ENCODE peak calls at places on chromosomes 11 and 22, in seven cellular contexts. V is fibroblast of lung, P is choroid plexus epithelial cell, E is GM12865, C is A549, S is foreskin fibroblast, L is fibroblast of pulmonary artery. Y is an unnamed sample.
A peak's percentile ranks its signal among the peaks of the same experiment; 100 is the strongest.

GRCh38 chr22:50524664-50525103 is 714 bp downstream of the SCO2 start:
- DNase-seq in P (no peak), S (no peak), V (no peak), E (no peak), C (no peak), L (no peak), Y (no peak)

GRCh38 chr22:44037519-44038370 is 13.6 kb downstream of the PARVB start:
- DNase-seq in C (peak; percentile 66), L (peak; percentile 87), S (peak; percentile 95), P (peak; percentile 91), V (peak; percentile 94), E (no peak), Y (peak; percentile 90)

GRCh38 chr22:20636945-20637344 is 129.5 kb downstream of the MED15 start:
- DNase-seq in L (no peak), V (no peak), E (no peak), P (no peak), S (no peak), C (no peak), Y (no peak)

GRCh38 chr22:41528938-41529561 is 15.2 kb downstream of the POLR3H start:
- DNase-seq in C (no peak), S (no peak), E (no peak), L (no peak), V (no peak), P (no peak), Y (no peak)

GRCh38 chr22:25942989-25943411 is 201.0 kb downstream of the MYO18B start:
- DNase-seq in V (no peak), P (no peak), E (no peak), C (no peak), S (no peak), L (no peak), Y (no peak)

GRCh38 chr11:22343411-22344032 is 5.3 kb downstream of the SLC17A6 start:
- DNase-seq in C (no peak), L (no peak), E (no peak), V (no peak), S (no peak), P (no peak), Y (no peak)

GRCh38 chr11:124674571-124674970 is 867 bp downstream of the SPA17 start:
- DNase-seq in E (no peak), P (no peak), V (no peak), S (no peak), C (peak; percentile 5), L (no peak), Y (no peak)

GRCh38 chr22:50627452-50627913 is 469 bp downstream of the ARSA start:
- DNase-seq in E (peak; percentile 20), V (no peak), P (no peak), S (peak; percentile 30), C (no peak), L (no peak), Y (no peak)

GRCh38 chr11:22521226-22521625 is 104.4 kb downstream of the FANCF start:
- DNase-seq in S (no peak), P (peak; percentile 34), L (peak; percentile 68), V (peak; percentile 1), C (no peak), E (peak; percentile 6), Y (peak; percentile 71)

GRCh38 chr11:64802370-64803162 is 448 bp downstream of the MAP4K2 start:
- DNase-seq in P (no peak), S (peak; percentile 12), C (no peak), E (peak; percentile 65), V (no peak), L (no peak), Y (no peak)

GRCh38 chr22:23248583-23248982 is 68.3 kb downstream of the BCR start:
- DNase-seq in E (peak; percentile 15), S (peak; percentile 65), L (peak; percentile 39), P (peak; percentile 78), V (peak; percentile 53), C (no peak), Y (no peak)

GRCh38 chr11:109914809-109915653 is 178.2 kb upstream of the ZC3H12C start:
- DNase-seq in L (peak; percentile 48), E (no peak), S (peak; percentile 36), C (no peak), P (peak; percentile 68), V (peak; percentile 5), Y (no peak)

GRCh38 chr11:63966444-63966843 is 8.0 kb upstream of the COX8A start:
- DNase-seq in V (no peak), E (no peak), L (no peak), C (no peak), P (no peak), S (no peak), Y (no peak)

GRCh38 chr11:76729214-76729613 is 53.9 kb upstream of the TSKU start:
- DNase-seq in E (no peak), V (no peak), C (no peak), P (no peak), S (no peak), L (no peak), Y (no peak)

GRCh38 chr11:65355013-65355775 is 643 bp downstream of the TIGD3 start:
- DNase-seq in C (peak; percentile 37), E (peak; percentile 48), L (no peak), S (no peak), P (no peak), V (no peak), Y (no peak)

GRCh38 chr11:90202342-90202741 is 20.5 kb downstream of the CHORDC1 start:
- DNase-seq in E (no peak), S (no peak), L (no peak), P (no peak), C (no peak), V (no peak), Y (no peak)
- H3K4me3 ChIP-seq in E (no peak overlapping the region), S (no peak overlapping the region), L (no peak overlapping the region), P (no peak overlapping the region), C (no peak overlapping the region), V (no peak overlapping the region), Y (no peak overlapping the region)

DNA sequence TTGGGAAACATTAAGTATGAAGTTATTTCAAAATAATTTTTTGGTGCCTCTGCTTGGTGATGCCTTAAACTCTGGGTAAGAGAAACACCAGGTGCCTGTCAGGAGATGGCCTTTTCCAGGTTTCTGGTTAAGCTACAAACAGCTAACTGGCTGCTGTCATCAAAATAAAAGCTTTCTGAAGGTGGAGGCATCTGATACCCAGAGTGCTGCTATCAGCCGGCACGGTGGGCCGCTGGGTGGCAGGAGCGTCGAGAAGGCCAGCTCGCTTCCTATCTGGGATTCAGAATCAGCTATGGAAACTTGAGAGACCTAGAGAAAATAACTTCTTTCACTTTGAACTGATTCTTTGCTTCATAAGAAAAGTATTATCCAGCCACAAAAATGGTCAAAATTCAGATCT is 80.8 kb upstream of the PITPNB start:
- DNase-seq in S (no peak), C (no peak), V (no peak), P (no peak), L (no peak), E (no peak), Y (no peak)
- TF ChIP-seq CTCF in S (no peak), C (no peak), V (no peak), P (no peak), L (no peak), E (no peak), Y (no peak)

DNA sequence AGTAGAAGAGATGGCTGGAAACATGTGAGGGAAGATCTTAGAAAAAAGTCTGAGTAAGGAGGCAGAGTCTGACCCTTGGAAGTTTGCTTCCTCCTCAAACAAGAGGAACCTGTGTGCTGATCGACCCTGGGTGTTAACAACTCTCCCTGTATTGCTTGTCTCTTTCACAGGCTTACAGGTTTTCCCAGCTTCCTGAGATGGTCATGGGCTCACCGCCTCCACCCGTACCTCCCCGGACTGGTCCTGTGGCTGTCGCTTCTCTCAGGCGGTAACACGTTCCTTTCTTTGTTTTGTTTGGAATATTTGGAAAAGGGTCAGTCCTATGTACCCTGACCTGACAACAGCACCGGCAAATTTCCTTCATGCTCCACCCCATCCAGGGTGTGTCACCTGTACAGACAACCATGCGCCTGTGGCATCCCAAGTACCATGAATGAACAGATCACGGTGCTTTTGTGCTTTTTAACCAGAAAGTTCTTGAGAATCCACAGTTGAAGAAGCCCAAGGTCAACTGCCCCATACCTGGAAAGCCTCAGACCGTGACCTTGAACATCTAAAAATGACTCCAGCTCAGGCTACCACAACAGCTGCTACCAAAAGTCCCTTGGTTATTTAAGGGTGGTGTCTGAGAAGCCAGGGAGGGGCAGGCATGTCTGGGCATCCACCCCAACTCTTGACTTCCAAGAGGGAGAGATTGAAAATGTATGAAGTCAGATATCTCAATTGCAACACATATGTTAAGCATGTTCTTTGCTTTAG is 44.6 kb downstream of the C11orf91 start:
- DNase-seq in V (no peak), L (no peak), C (no peak), P (no peak), E (peak; percentile 89), S (no peak), Y (no peak)
- H3K4me3 ChIP-seq in V (no peak overlapping the region), L (no peak overlapping the region), C (no peak overlapping the region), P (no peak overlapping the region), E (no peak overlapping the region), S (no peak overlapping the region), Y (no peak overlapping the region)

DNA sequence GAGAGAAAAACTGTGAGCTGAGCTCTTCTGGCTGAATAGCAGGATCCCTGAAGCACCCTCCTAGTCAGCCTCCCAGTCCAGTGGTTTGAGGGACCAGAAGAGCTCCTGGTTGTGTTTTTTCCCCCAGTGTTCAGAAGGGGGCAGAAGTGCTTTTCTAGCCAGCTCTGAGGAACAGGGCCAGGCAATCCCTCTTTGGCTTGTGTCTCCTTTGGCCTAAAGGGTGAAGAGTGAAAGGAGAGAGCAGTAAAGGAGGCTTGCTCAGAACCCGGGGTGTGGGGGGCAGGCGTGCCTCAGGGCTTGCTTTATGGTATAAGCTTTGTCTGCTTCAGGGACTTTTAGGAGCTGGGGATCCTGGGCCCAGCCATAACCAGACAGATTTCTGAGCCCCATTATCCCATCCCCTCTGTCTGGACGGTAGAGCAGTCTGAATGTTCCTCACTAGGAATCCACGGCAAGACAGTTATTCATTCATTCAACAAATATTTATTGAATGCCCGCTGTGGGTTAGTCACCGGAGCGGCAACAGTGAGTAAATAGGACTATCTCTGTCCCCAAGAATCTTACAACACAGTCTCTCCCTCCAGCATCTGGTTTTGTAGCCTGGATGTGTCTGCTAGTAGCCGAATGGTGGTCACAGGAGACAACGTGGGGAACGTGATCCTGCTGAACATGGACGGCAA is 14.5 kb downstream of the ACP2 start:
- DNase-seq in P (peak; percentile 76), S (peak; percentile 71), E (no peak), L (peak; percentile 74), V (peak; percentile 77), C (peak; percentile 67), Y (no peak)
- TF ChIP-seq CTCF in P (peak; percentile 70), S (peak; percentile 50), E (no peak), L (peak; percentile 59), V (peak; percentile 49), C (peak; percentile 67), Y (peak; percentile 20)

GRCh38 chr11:120012245-120012644 is 125.7 kb downstream of the TRIM29 start:
- DNase-seq in E (no peak), L (no peak), P (no peak), S (no peak), V (no peak), C (no peak), Y (no peak)
- H3K4me3 ChIP-seq in E (no peak overlapping the region), L (no peak overlapping the region), P (no peak overlapping the region), S (no peak overlapping the region), V (no peak overlapping the region), C (no peak overlapping the region), Y (no peak overlapping the region)

Y was measured in kidney epithelial cell.